ENCODE peak calls at places on chromosomes 11 and 22, in five cellular contexts. H is HTR-8/SVneo; D is CD4-positive, alpha-beta memory T cell; K is EL; B is stimulated activated CD4-positive, alpha-beta T cell treated with anti-CD3 and anti-CD28 coated beads, Interleukin-1b, Interleukin-23, amount 100 ng/mL, for 24 hours. J is an unnamed sample.

GRCh38 chr11:21949741-21950413 is 243.0 kb upstream of the ANO5 start:
- DNase-seq in H (no peak), D (no peak), K (no peak), B (no peak), J (no peak)

GRCh38 chr11:9092846-9093778 is 1.7 kb upstream of the SCUBE2 start:
- DNase-seq in H (no peak), D (no peak), K (no peak), B (no peak), J (no peak)

GRCh38 chr11:2791139-2791520 is 91.3 kb upstream of the KCNQ1OT1 start:
- DNase-seq in H (no peak), D (no peak), K (no peak), B (no peak), J (no peak)

GRCh38 chr22:33666661-33667619 is 253.3 kb downstream of the LARGE1 start:
- DNase-seq in H (no peak), D (no peak), K (no peak), B (no peak), J (no peak)

GRCh38 chr11:129143335-129143734 is 48.8 kb downstream of the ARHGAP32 start:
- DNase-seq in H (peak), D (no peak), K (peak), B (no peak), J (no peak)

GRCh38 chr11:93537022-93537421 is 6.2 kb downstream of the SMCO4 start:
- DNase-seq in H (no peak), D (no peak), K (no peak), B (no peak), J (no peak)

GRCh38 chr22:24091551-24092420 is 80.7 kb downstream of the CABIN1 start:
- DNase-seq in H (no peak), D (no peak), K (no peak), B (no peak), J (no peak)

GRCh38 chr11:73653996-73654395 is 7.6 kb downstream of the PLEKHB1 start:
- DNase-seq in H (no peak), D (no peak), K (no peak), B (no peak), J (no peak)

GRCh38 chr11:126924381-126924780 is 76.2 kb downstream of the KIRREL3 start:
- DNase-seq in H (no peak), D (no peak), K (no peak), B (no peak), J (no peak)

GRCh38 chr11:93570759-93571413 is 27.7 kb upstream of the SMCO4 start:
- DNase-seq in H (peak), D (no peak), K (peak), B (no peak), J (no peak)

GRCh38 chr11:120689591-120689990 is 178.0 kb downstream of the GRIK4 start:
- DNase-seq in H (no peak), D (no peak), K (no peak), B (no peak), J (no peak)

GRCh38 chr22:37414288-37414687 is 13.0 kb downstream of the ELFN2 start:
- DNase-seq in H (no peak), D (no peak), K (no peak), B (no peak), J (no peak)

GRCh38 chr11:125431481-125431880 is 64.6 kb downstream of the FEZ1 start:
- DNase-seq in H (no peak), D (no peak), K (no peak), B (no peak), J (no peak)

GRCh38 chr11:2310786-2311455 is 9.1 kb downstream of the TSPAN32 start:
- DNase-seq in H (no peak), D (no peak), K (no peak), B (no peak), J (no peak)

GRCh38 chr11:6397636-6398035 is 7.4 kb downstream of the SMPD1 start:
- DNase-seq in H (no peak), D (no peak), K (peak), B (no peak), J (no peak)

GRCh38 chr11:17640493-17641164 is 78.7 kb upstream of the MYOD1 start:
- DNase-seq in H (no peak), D (no peak), K (no peak), B (no peak), J (no peak)

GRCh38 chr11:117419136-117419914 is 91.7 kb downstream of the CEP164 start:
- DNase-seq in H (peak), D (no peak), K (peak), B (no peak), J (no peak)

GRCh38 chr11:27574342-27574741 is 67.8 kb upstream of the LIN7C start:
- DNase-seq in H (no peak), D (no peak), K (no peak), B (no peak), J (no peak)

GRCh38 chr11:26194871-26195270 is 137.1 kb upstream of the ANO3 start:
- DNase-seq in H (no peak), D (no peak), K (no peak), B (no peak), J (no peak)

GRCh38 chr11:60923800-60924109 is 505 bp upstream of the TMEM132A start:
- DNase-seq in H (no peak), D (no peak), K (no peak), B (no peak), J (no peak)

GRCh38 chr11:5992150-5992549 is 5.4 kb upstream of the OR52L1 start:
- DNase-seq in H (no peak), D (no peak), K (no peak), B (no peak), J (no peak)

GRCh38 chr11:98289592-98289991 is 731.2 kb upstream of the CNTN5 start:
- DNase-seq in H (no peak), D (no peak), K (no peak), B (no peak), J (no peak)

GRCh38 chr11:3755151-3755550 is 42.2 kb downstream of the NUP98 start:
- DNase-seq in H (no peak), D (no peak), K (no peak), B (no peak), J (no peak)

GRCh38 chr11:10828407-10828806 is 19.7 kb upstream of the EIF4G2 start:
- DNase-seq in H (no peak), D (no peak), K (no peak), B (no peak), J (no peak)

GRCh38 chr22:44608606-44609226 is 93.3 kb upstream of the PRR5 start:
- DNase-seq in H (no peak), D (no peak), K (no peak), B (no peak), J (no peak)

GRCh38 chr22:36325163-36326031 is 62.4 kb downstream of the MYH9 start:
- DNase-seq in H (no peak), D (no peak), K (peak), B (no peak), J (no peak)

GRCh38 chr22:48883211-48883960 is 944.3 kb downstream of the BRD1 start:
- DNase-seq in H (no peak), D (no peak), K (no peak), B (no peak), J (no peak)

GRCh38 chr11:100676901-100677300 is 10.2 kb upstream of the ARHGAP42 start:
- DNase-seq in H (no peak), D (no peak), K (no peak), B (no peak), J (no peak)

GRCh38 chr11:70026726-70027125 is 51.4 kb upstream of the ANO1 start:
- DNase-seq in H (no peak), D (no peak), K (no peak), B (no peak), J (no peak)

GRCh38 chr22:39472570-39473556 is 16.1 kb downstream of the MGAT3 start:
- DNase-seq in H (no peak), D (no peak), K (no peak), B (no peak), J (no peak)

GRCh38 chr11:19185036-19185435 is 16.7 kb downstream of the CSRP3 start:
- DNase-seq in H (no peak), D (no peak), K (no peak), B (no peak), J (no peak)

GRCh38 chr11:17352925-17353227 is 1.3 kb downstream of the NCR3LG1 start:
- DNase-seq in H (peak), D (peak), K (peak), B (peak), J (peak)

GRCh38 chr11:69636870-69637600 is 3.9 kb upstream of the CCND1 start:
- DNase-seq in H (no peak), D (no peak), K (no peak), B (no peak), J (no peak)

GRCh38 chr11:11312738-11313137 is 40.3 kb downstream of the CSNK2A3 start:
- DNase-seq in H (no peak), D (no peak), K (no peak), B (no peak), J (no peak)

J was measured in DND-41.